ENCODE peak calls at places on chromosomes 6 and 20, in ten cellular contexts. P is heart left ventricle, M is left lung, S is fibroblast of mammary gland, J is choroid plexus epithelial cell, F is psoas muscle, X is tibial nerve, L is progenitor cell of endocrine pancreas, I is B cell, Q is astrocyte of the cerebellum. U is an unnamed sample.

GRCh38 chr20:23404196-23404595 is 17.1 kb downstream of the NAPB start:
- DNase-seq in M (no peak), S (peak; percentile 61), J (peak; percentile 67), F (no peak), Q (no peak), X (no peak), I (no peak), P (no peak), L (no peak), U (no peak)

GRCh38 chr6:106339334-106340029 is 13.9 kb upstream of the ATG5 start:
- DNase-seq in M (no peak), L (peak; percentile 23), J (peak; percentile 78), X (peak; percentile 48), Q (peak; percentile 42), S (peak; percentile 83), F (no peak), P (peak; percentile 24), I (peak; percentile 56), U (peak; percentile 49)

GRCh38 chr6:159074866-159075265 is 30.1 kb upstream of the TAGAP start:
- DNase-seq in F (no peak), S (no peak), L (no peak), I (no peak), X (no peak), Q (no peak), M (no peak), J (no peak), P (no peak), U (no peak)

GRCh38 chr6:168607272-168608112 is 166.5 kb downstream of the SMOC2 start:
- DNase-seq in I (no peak), L (no peak), P (no peak), S (no peak), X (no peak), M (no peak), Q (no peak), F (no peak), J (no peak), U (no peak)

GRCh38 chr20:13868331-13868730 is 83.5 kb downstream of the NDUFAF5 start:
- DNase-seq in J (peak; percentile 3), Q (no peak), I (no peak), P (no peak), F (no peak), M (no peak), S (peak; percentile 83), L (no peak), X (no peak), U (no peak)

GRCh38 chr6:1087112-1087843 is 224.6 kb upstream of the FOXQ1 start:
- DNase-seq in I (no peak), L (no peak), J (no peak), F (no peak), Q (no peak), X (no peak), M (no peak), P (no peak), S (no peak), U (no peak)

GRCh38 chr20:45347936-45348809 is at the start of gene SDC4:
- DNase-seq in I (peak; percentile 76), F (peak; percentile 88), J (peak; percentile 66), L (peak; percentile 49), P (peak; percentile 75), X (peak; percentile 52), M (peak; percentile 88), S (peak; percentile 45), Q (no peak), U (peak; percentile 60)

GRCh38 chr6:3545156-3545555 is 88.3 kb upstream of the SLC22A23 start:
- DNase-seq in S (no peak), J (no peak), F (no peak), X (no peak), Q (no peak), P (no peak), L (no peak), I (no peak), M (no peak), U (no peak)

GRCh38 chr20:63268671-63269439 is 3.8 kb upstream of the ARFGAP1 start:
- DNase-seq in J (no peak), M (no peak), P (no peak), Q (no peak), F (no peak), X (no peak), L (no peak), S (no peak), I (no peak), U (no peak)

GRCh38 chr6:144349690-144350132 is 64.6 kb downstream of the UTRN start:
- DNase-seq in Q (peak; percentile 71), L (no peak), X (no peak), J (peak; percentile 67), S (peak; percentile 64), P (peak; percentile 38), F (no peak), I (no peak), M (no peak), U (no peak)

GRCh38 chr6:111482236-111482958 is 621 bp downstream of the REV3L start:
- DNase-seq in M (peak; percentile 89), S (no peak), Q (no peak), F (peak; percentile 73), J (peak; percentile 24), P (peak; percentile 57), I (peak; percentile 68), L (peak; percentile 22), X (peak; percentile 45), U (peak; percentile 65)

DNA sequence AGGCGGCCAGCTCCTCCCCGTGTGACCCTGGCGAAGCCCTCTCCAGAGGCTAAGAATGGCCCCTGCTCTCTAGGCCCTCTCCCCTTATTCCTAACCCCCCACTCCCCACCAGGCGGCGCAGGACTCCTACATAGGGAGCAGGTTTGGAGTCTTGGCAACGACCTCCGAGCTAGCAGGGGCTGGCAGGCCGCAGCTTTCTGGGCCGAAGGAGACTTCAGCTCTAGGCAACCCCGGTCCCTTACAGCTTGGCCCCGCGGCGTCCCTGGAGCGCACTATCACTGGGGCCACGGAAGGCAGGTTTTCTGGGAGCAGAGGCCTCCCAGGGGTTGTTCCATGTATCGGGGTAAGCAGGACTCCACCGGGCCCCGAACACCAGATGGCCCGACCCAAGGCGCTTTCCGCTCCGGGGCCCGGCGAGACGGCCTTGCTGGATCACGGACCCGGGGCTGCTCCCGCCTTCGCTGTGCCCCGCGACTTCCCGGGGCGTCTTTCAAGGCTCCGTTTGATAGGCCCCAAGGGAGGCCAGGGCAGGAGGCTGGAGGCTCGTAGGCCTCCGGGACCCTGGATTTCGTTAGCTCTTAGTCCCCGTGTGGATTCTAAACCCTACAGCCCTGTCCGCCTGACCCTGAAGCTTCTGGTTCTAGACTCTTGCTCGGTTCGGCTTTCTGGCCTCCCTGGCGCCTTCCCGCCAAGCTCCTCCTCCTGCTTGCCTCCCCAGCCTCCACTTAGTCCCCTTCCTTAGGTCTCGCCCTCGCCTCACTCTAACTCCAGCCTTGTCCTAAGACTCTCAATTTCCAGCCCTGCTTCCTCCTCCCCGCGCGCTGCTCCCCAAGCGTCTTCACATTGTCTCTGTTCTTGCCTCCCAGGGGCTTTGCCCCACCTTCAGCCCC is 1.9 kb downstream of the SLC32A1 start:
- DNase-seq in I (peak; percentile 61), S (peak; percentile 37), M (no peak), F (no peak), L (peak; percentile 65), J (no peak), X (no peak), P (peak; percentile 34), Q (peak; percentile 12), U (peak; percentile 64)
- TF ChIP-seq CTCF in I (peak; percentile 21), S (peak; percentile 36), M (no peak), F (peak; percentile 19), L (peak; percentile 64), J (peak; percentile 44), X (no peak), P (peak; percentile 30), Q (peak; percentile 52), U (no peak)

GRCh38 chr6:28542440-28543293 is 17.0 kb downstream of the GPX5 start:
- DNase-seq in I (no peak), Q (peak; percentile 42), X (no peak), L (peak; percentile 64), J (peak; percentile 85), P (no peak), M (peak; percentile 72), S (peak; percentile 83), F (no peak), U (peak; percentile 55)
- TF ChIP-seq CTCF in I (no peak), Q (peak; percentile 64), X (no peak), L (peak; percentile 79), J (peak; percentile 62), P (no peak), M (no peak), S (peak; percentile 52), F (no peak), U (peak; percentile 66)

DNA sequence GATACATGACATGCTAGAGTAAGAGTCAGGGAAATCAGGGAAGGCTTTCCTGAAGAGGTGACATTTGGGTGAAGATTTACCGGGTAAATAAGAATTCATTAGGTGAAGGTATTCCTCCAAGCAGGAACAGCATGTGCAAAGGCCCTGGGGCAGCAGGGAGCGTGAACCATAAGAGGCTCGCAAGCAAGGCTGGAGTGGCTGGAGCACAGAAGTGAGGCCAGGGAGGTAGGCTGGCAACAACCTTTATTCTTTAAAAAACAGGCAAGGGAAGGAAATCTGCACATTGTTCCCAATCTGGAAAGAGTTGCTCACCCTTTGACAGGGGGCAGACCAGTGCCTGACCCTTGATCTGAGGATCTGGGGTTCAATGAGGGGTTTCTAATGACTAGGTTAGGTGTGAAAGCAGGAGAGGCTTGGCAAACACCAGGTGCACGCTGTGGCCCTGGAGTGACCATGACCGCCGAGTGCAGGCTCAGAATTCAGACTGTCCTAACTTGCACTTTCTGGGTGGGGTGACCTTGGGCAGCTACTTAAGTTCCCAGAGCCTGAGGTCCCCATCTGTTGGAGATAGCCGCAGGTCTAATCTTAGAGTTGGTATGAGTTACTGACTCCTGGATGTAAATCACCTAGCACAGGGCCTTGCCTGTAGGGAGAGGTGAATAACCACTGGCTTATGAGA is 1.9 kb downstream of the KIAA1755 start:
- DNase-seq in X (no peak), S (no peak), J (no peak), F (no peak), M (no peak), Q (no peak), L (no peak), P (no peak), I (no peak), U (no peak)
- TF ChIP-seq CTCF in X (no peak), S (no peak), J (no peak), F (no peak), M (no peak), Q (no peak), L (no peak), P (no peak), I (no peak), U (no peak)

DNA sequence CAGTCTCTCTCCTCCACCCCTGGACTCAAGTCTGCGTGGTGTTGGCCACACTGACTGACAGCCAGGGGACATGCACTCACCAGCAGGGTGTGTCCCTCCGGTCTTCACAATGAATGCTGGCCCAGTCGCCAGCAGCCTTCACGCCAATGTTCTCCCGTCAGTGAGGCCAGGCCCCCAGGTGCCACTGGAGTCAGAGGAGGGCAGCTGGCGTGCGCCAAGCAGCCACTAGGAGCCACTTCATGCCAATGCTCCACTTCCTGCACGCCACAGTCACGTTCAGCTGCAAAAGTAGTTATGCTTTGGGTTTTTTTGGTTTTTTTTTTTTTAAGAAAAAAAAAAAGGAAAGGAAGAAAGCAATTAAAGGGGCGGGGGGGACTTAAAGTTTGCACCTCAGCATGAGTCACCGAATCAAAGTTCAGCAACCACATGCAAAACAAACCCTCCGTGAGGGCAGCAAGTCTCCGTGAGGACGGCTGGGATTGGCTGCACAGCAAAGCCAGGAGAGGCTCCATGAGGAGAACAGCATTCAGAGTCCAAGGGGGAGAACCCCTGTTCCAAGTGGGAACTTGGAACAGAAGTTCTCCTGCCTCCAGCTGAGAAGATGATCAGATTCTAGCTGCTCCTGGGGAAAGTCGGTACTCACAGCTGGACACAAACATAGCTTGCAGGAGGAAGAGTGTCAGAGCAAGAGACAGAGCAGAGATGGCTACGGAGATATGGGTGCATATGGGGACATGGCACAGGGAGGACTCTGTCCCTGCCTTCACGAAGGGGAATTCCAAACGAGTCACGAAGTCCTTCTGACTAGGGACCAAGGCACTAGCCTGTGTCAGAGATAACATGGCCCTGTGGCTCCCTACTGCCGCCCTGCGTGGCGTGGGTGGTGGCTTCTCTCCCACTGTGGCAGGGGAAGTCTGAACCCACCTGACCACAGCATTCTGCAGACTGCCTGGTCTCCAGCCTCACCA is at the start of gene ZC3H12D:
- DNase-seq in P (peak; percentile 41), X (peak; percentile 45), F (peak; percentile 84), Q (peak; percentile 36), I (peak; percentile 56), M (peak; percentile 87), S (peak; percentile 37), J (peak; percentile 86), L (no peak), U (no peak)
- TF ChIP-seq CTCF in P (no peak), X (peak; percentile 30), F (no peak), Q (peak; percentile 31), I (peak; percentile 70), M (no peak), S (no peak), J (peak; percentile 25), L (no peak), U (no peak)